ENCODE peak calls at places on chromosomes 13 and 19, in ten cellular contexts. H, Q, N, A, W, U, G, Z, S and I are unnamed samples.

GRCh38 chr19:18321729-18322091 is 1.2 kb downstream of the LSM4 start:
- DNase-seq in H (no peak), Q (peak; percentile 75), N (peak; percentile 9), A (no peak), W (peak; percentile 64), U (no peak), G (no peak), Z (peak; percentile 55), S (no peak), I (no peak)

GRCh38 chr19:19822148-19822429 is 539 bp upstream of the ZNF506 start:
- DNase-seq in H (no peak), Q (peak; percentile 41), N (no peak), A (no peak), W (no peak), U (no peak), G (no peak), Z (peak; percentile 8), S (no peak), I (no peak)

GRCh38 chr19:7450243-7451223 is 38.3 kb downstream of the PEX11G start:
- DNase-seq in H (no peak), Q (no peak), N (no peak), A (no peak), W (peak; percentile 12), U (peak; percentile 28), G (no peak), Z (peak; percentile 10), S (no peak), I (no peak)

GRCh38 chr19:28920269-28921066 is 292.5 kb downstream of the UQCRFS1 start:
- DNase-seq in H (no peak), Q (no peak), N (no peak), A (no peak), W (no peak), U (no peak), G (no peak), Z (peak; percentile 6), S (no peak), I (no peak)

GRCh38 chr19:12792853-12793289 is 1.6 kb downstream of the JUNB start:
- DNase-seq in H (no peak), Q (no peak), N (no peak), A (no peak), W (no peak), U (no peak), G (no peak), Z (peak; percentile 36), S (no peak), I (no peak)

GRCh38 chr13:56182598-56182997 is 958.1 kb upstream of the PRR20A start:
- DNase-seq in H (no peak), Q (no peak), N (no peak), A (no peak), W (no peak), U (no peak), G (no peak), Z (no peak), S (no peak), I (no peak)

GRCh38 chr19:3108775-3109174 is 14.6 kb downstream of the GNA11 start:
- DNase-seq in H (peak; percentile 4), Q (peak; percentile 81), N (peak; percentile 65), A (peak; percentile 66), W (peak; percentile 77), U (peak; percentile 51), G (peak; percentile 70), Z (peak; percentile 74), S (peak; percentile 48), I (peak; percentile 87)

GRCh38 chr13:51317262-51317661 is 22.2 kb upstream of the SERPINE3 start:
- DNase-seq in H (no peak), Q (no peak), N (peak; percentile 58), A (no peak), W (no peak), U (no peak), G (no peak), Z (peak; percentile 55), S (no peak), I (no peak)

GRCh38 chr13:74450976-74451375 is 316.8 kb upstream of the KLF12 start:
- DNase-seq in H (no peak), Q (no peak), N (peak; percentile 16), A (no peak), W (no peak), U (no peak), G (no peak), Z (peak; percentile 39), S (no peak), I (no peak)

GRCh38 chr19:8578642-8579265 is 1.5 kb upstream of the MYO1F start:
- DNase-seq in H (no peak), Q (peak; percentile 89), N (peak; percentile 63), A (peak; percentile 79), W (peak; percentile 88), U (peak; percentile 58), G (peak; percentile 71), Z (peak; percentile 74), S (peak; percentile 68), I (peak; percentile 94)

GRCh38 chr13:101473458-101473857 is 21.0 kb downstream of the ITGBL1 start:
- DNase-seq in H (no peak), Q (no peak), N (peak; percentile 91), A (no peak), W (no peak), U (peak; percentile 11), G (no peak), Z (peak; percentile 91), S (no peak), I (no peak)

GRCh38 chr13:22198001-22198400 is 527.1 kb downstream of the FGF9 start:
- DNase-seq in H (no peak), Q (no peak), N (no peak), A (no peak), W (no peak), U (no peak), G (no peak), Z (peak; percentile 4), S (no peak), I (no peak)

GRCh38 chr13:32314968-32315254 is 252 bp downstream of the ZAR1L start:
- DNase-seq in H (no peak), Q (peak; percentile 86), N (peak; percentile 44), A (peak; percentile 44), W (no peak), U (peak; percentile 36), G (peak; percentile 68), Z (peak; percentile 81), S (peak; percentile 26), I (peak; percentile 59)

GRCh38 chr13:93080166-93080565 is 146.4 kb upstream of the GPC6 start:
- DNase-seq in H (no peak), Q (no peak), N (no peak), A (no peak), W (no peak), U (no peak), G (no peak), Z (no peak), S (no peak), I (no peak)

GRCh38 chr19:13627531-13627930 is 121.3 kb upstream of the CACNA1A start:
- DNase-seq in H (no peak), Q (no peak), N (no peak), A (no peak), W (no peak), U (no peak), G (no peak), Z (no peak), S (no peak), I (no peak)

GRCh38 chr19:41839211-41839610 is 5.3 kb downstream of the LYPD4 start:
- DNase-seq in H (no peak), Q (no peak), N (no peak), A (no peak), W (no peak), U (no peak), G (no peak), Z (no peak), S (no peak), I (no peak)

GRCh38 chr19:7294571-7295212 is 478 bp upstream of the INSR start:
- DNase-seq in H (peak; percentile 12), Q (no peak), N (peak; percentile 51), A (no peak), W (peak; percentile 59), U (no peak), G (peak; percentile 82), Z (peak; percentile 72), S (no peak), I (peak; percentile 82)

GRCh38 chr13:36919833-36920611 is at the start of gene SMAD9:
- DNase-seq in H (no peak), Q (no peak), N (peak; percentile 71), A (no peak), W (peak; percentile 34), U (peak; percentile 41), G (peak; percentile 57), Z (peak; percentile 95), S (no peak), I (peak; percentile 61)

GRCh38 chr19:18408053-18408476 is 10.6 kb upstream of the LRRC25 start:
- DNase-seq in H (no peak), Q (peak; percentile 48), N (no peak), A (no peak), W (peak; percentile 80), U (peak; percentile 95), G (peak; percentile 63), Z (no peak), S (no peak), I (peak; percentile 80)

GRCh38 chr19:29565171-29565570 is 39.4 kb downstream of the VSTM2B start:
- DNase-seq in H (no peak), Q (no peak), N (no peak), A (no peak), W (no peak), U (no peak), G (no peak), Z (no peak), S (no peak), I (no peak)

GRCh38 chr13:95256086-95256485 is 45.2 kb downstream of the ABCC4 start:
- DNase-seq in H (no peak), Q (no peak), N (peak; percentile 97), A (no peak), W (no peak), U (peak; percentile 97), G (no peak), Z (peak; percentile 92), S (no peak), I (no peak)